ENCODE peak calls at places on chromosome 11, in seven cellular contexts. S is foreskin fibroblast, V is mesenchymal stem cell, Z is stomach, F is SK-N-MC, O is heart right ventricle, X is GM23248. D is an unnamed sample.

GRCh38 chr11:27207025-27207650 is 155.9 kb downstream of the CCDC34 start:
- DNase-seq in S (no peak), V (no peak), Z (no peak), F (no peak), O (no peak), X (no peak), D (no peak)

GRCh38 chr11:17076517-17077239 is 789 bp downstream of the RPS13 start:
- DNase-seq in S (no peak), V (peak; percentile 44), Z (no peak), F (no peak), O (no peak), X (peak; percentile 48), D (peak; percentile 27)

GRCh38 chr11:22780914-22781593 is 48.5 kb downstream of the SVIP start:
- DNase-seq in S (no peak), V (no peak), Z (no peak), F (no peak), O (no peak), X (no peak), D (no peak)

GRCh38 chr11:34468209-34468841 is 29.6 kb downstream of the CAT start:
- DNase-seq in S (peak; percentile 13), V (peak; percentile 30), Z (peak; percentile 33), F (no peak), O (no peak), X (peak; percentile 41), D (peak; percentile 46)

GRCh38 chr11:55707029-55707428 is 45.0 kb downstream of the OR4C6 start:
- DNase-seq in S (peak; percentile 4), V (peak; percentile 17), Z (no peak), F (peak; percentile 48), O (no peak), X (peak; percentile 51), D (peak; percentile 39)

GRCh38 chr11:77602385-77603105 is 12.8 kb downstream of the AQP11 start:
- DNase-seq in S (peak; percentile 76), V (peak; percentile 72), Z (no peak), F (no peak), O (no peak), X (peak; percentile 89), D (peak; percentile 87)

GRCh38 chr11:133793271-133793848 is 52.0 kb downstream of the SPATA19 start:
- DNase-seq in S (no peak), V (no peak), Z (no peak), F (no peak), O (no peak), X (no peak), D (no peak)

GRCh38 chr11:128956401-128957203 is 13.9 kb upstream of the TP53AIP1 start:
- DNase-seq in S (peak; percentile 56), V (peak; percentile 80), Z (no peak), F (peak; percentile 45), O (peak; percentile 58), X (peak; percentile 81), D (peak; percentile 78)

GRCh38 chr11:107017433-107018227 is 646 bp downstream of the GUCY1A2 start:
- DNase-seq in S (no peak), V (peak; percentile 54), Z (no peak), F (no peak), O (peak; percentile 28), X (peak; percentile 66), D (peak; percentile 27)

GRCh38 chr11:66561975-66562248 is 6.5 kb downstream of the CTSF start:
- DNase-seq in S (no peak), V (no peak), Z (no peak), F (no peak), O (no peak), X (no peak), D (no peak)

GRCh38 chr11:66557733-66558326 is 10.6 kb downstream of the CTSF start:
- DNase-seq in S (no peak), V (no peak), Z (no peak), F (no peak), O (no peak), X (no peak), D (no peak)

GRCh38 chr11:66561178-66561974 is 7.0 kb downstream of the CTSF start:
- DNase-seq in S (no peak), V (no peak), Z (no peak), F (no peak), O (no peak), X (no peak), D (no peak)

GRCh38 chr11:66559862-66560676 is 8.3 kb downstream of the CTSF start:
- DNase-seq in S (no peak), V (no peak), Z (no peak), F (no peak), O (no peak), X (no peak), D (no peak)

DNA sequence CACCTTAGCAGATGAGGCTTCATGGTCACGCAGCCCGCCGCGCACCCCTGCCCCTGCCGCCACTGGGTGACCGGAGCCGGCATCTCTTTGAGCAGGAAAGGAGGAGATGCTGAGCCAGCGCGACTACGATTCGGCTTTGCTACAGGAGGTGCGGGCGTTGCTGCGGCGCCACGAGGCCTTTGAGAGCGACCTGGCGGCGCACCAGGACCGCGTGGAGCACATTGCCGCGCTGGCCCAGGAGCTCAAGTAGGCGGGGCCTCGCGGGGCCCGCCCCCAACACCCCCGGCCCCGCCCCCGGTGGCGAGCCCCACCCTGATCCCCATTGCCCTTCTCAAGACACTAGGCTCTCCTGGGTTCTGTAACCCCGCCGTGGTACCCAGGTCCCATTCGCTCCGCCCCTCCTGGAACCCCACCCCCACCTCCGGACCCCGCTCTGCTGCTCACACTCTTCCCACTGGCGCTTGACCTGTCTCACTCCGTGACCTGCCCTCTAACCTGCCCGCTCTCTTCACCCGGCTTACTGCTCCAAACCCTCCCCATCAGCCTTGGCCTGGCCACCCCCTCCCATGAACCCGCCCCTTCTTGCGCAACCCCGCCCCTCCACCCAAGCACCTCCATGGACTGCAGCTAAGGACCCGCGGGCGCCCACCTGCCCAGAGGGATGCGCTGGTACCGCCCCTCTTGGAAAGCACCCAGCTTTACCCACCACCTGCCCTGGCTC is 9.1 kb downstream of the CTSF start:
- DNase-seq in S (no peak), V (no peak), Z (peak; percentile 33), F (no peak), O (no peak), X (peak; percentile 59), D (peak; percentile 10)
- H3K4me3 ChIP-seq in S (no peak overlapping the region), V (peak overlapping the region; percentile 29), Z (no peak overlapping the region), F (no peak overlapping the region), O (no peak overlapping the region), X (no peak overlapping the region), D (no peak overlapping the region)

DNA sequence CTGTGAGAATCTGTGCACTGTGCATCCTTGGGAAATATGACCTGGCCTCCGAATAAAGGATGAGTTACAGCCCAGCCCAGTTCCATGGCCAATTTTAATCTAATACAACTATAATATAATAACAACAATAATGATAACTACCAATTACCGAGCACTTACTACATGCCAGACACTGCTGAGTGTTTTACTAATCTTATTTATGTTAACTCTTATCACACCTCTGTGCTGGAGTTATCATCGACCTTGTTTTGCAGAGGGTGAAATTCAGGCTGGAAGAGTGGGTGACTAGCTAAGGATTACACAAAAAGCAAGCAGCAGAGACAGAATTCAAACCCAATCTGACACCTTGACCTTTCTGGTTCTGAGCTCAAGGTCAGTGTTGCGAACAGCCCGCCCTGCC is 83.9 kb downstream of the GALNT18 start:
- DNase-seq in S (no peak), V (no peak), Z (no peak), F (no peak), O (no peak), X (no peak), D (no peak)
- H3K4me3 ChIP-seq in S (no peak overlapping the region), V (no peak overlapping the region), Z (no peak overlapping the region), F (no peak overlapping the region), O (no peak overlapping the region), X (no peak overlapping the region), D (no peak overlapping the region)

GRCh38 chr11:122098223-122098980 is 17.6 kb downstream of the BLID start:
- DNase-seq in S (no peak), V (no peak), Z (no peak), F (no peak), O (no peak), X (no peak), D (no peak)

GRCh38 chr11:122101625-122102291 is 14.3 kb downstream of the BLID start:
- DNase-seq in S (peak; percentile 80), V (peak; percentile 89), Z (no peak), F (no peak), O (peak; percentile 80), X (peak; percentile 89), D (peak; percentile 89)

GRCh38 chr11:122097419-122098001 is 18.5 kb downstream of the BLID start:
- DNase-seq in S (no peak), V (peak; percentile 59), Z (no peak), F (no peak), O (no peak), X (peak; percentile 68), D (peak; percentile 65)

GRCh38 chr11:122100222-122101080 is 15.6 kb downstream of the BLID start:
- DNase-seq in S (peak; percentile 69), V (peak; percentile 68), Z (no peak), F (no peak), O (peak; percentile 58), X (peak; percentile 85), D (peak; percentile 68)

GRCh38 chr11:122099345-122100045 is 16.5 kb downstream of the BLID start:
- DNase-seq in S (no peak), V (peak; percentile 53), Z (no peak), F (no peak), O (no peak), X (peak; percentile 74), D (peak; percentile 75)
- H3K4me3 ChIP-seq in S (peak overlapping the region; percentile 93), V (peak overlapping the region; percentile 97), Z (peak overlapping the region; percentile 47), F (no peak overlapping the region), O (peak overlapping the region; percentile 43), X (peak overlapping the region; percentile 99), D (peak overlapping the region; percentile 88)

DNA sequence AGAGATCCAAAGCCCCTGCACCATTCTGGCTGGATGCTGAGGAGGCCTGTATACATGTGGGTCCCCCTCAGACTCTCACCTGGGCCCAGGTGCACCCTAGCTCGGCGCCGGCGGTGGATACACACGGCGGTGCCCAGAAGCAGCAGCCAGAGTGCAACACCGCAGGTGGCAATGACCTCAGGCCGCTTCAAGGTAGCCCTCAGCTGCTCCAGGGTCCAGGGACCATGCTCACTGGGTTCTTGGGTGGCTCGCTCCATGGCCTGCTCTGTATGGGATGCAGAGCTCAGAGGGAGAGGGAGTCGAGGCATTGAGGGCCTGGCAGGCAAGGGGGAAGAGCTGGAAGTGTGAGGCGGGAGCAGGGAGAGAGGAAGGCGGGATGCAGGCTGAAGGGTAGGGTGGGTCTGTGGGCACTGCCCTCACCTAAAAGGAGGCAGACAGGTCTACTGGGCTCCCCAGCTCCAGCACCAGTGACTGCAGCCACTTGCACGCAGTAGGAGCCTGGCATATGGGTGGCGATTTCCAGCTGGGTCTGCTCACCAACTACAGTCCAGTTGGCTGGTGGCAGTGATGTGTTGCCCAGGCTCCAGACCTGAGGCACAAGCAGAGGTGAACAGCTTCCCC is 3.8 kb downstream of the ROBO4 start:
- DNase-seq in S (no peak), V (no peak), Z (no peak), F (no peak), O (no peak), X (no peak), D (no peak)
- H3K4me3 ChIP-seq in S (no peak overlapping the region), V (no peak overlapping the region), Z (no peak overlapping the region), F (no peak overlapping the region), O (no peak overlapping the region), X (no peak overlapping the region), D (no peak overlapping the region)

DNA sequence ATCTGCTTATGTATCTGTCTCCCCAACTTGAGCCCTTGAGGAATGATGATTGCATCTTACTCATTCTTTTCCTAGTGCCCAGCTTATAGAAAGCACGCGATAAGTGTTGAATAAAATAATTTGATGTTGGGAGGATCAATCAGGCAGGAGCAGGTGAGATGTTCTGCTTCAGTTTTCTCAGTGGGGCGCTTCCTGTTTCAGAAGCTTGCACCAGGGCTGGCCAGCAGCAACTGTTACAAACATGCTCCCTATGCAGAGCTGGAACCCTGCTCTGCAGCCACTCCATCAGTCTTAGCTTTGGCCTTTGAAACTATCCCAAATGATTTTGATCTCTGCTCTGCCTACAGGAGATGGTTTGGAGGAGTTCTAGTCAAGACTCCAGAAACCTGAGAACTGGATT is 3.9 kb downstream of the ENDOD1 start:
- DNase-seq in S (no peak), V (no peak), Z (no peak), F (no peak), O (no peak), X (peak; percentile 19), D (no peak)
- H3K4me3 ChIP-seq in S (no peak overlapping the region), V (no peak overlapping the region), Z (no peak overlapping the region), F (no peak overlapping the region), O (no peak overlapping the region), X (no peak overlapping the region), D (no peak overlapping the region)

GRCh38 chr11:74990941-74991340 is 2.2 kb downstream of the NEU3 start:
- DNase-seq in S (no peak), V (no peak), Z (no peak), F (no peak), O (no peak), X (no peak), D (no peak)
- H3K4me3 ChIP-seq in S (no peak overlapping the region), V (no peak overlapping the region), Z (no peak overlapping the region), F (no peak overlapping the region), O (no peak overlapping the region), X (no peak overlapping the region), D (no peak overlapping the region)

D was measured in fibroblast of mammary gland.